ENCODE peak calls at places on chromosomes 16 and 17, in ten cellular contexts. L, I, P, E, Q, T, S, C, Z and A are unnamed samples.
A peak's percentile ranks its signal among the peaks of the same experiment; 100 is the strongest.

GRCh38 chr16:69085032-69085695 is 20.3 kb upstream of the HAS3 start:
- DNase-seq in L (no peak), I (no peak), P (no peak), E (no peak), Q (no peak), T (no peak), S (no peak), C (no peak), Z (no peak), A (no peak)

GRCh38 chr17:64507418-64507766 is 615 bp downstream of the CEP95 start:
- DNase-seq in L (peak; percentile 72), I (no peak), P (no peak), E (peak; percentile 75), Q (peak; percentile 56), T (peak; percentile 82), S (no peak), C (peak; percentile 15), Z (no peak), A (peak; percentile 71)

GRCh38 chr16:88792078-88792550 is 7.1 kb upstream of the PIEZO1 start:
- DNase-seq in L (no peak), I (no peak), P (no peak), E (no peak), Q (no peak), T (no peak), S (no peak), C (no peak), Z (no peak), A (no peak)

GRCh38 chr17:309361-309888 is 43.2 kb downstream of the RPH3AL start:
- DNase-seq in L (peak; percentile 61), I (no peak), P (peak; percentile 65), E (no peak), Q (peak; percentile 14), T (no peak), S (no peak), C (no peak), Z (no peak), A (no peak)

GRCh38 chr16:72487283-72487682 is 315.3 kb upstream of the PMFBP1 start:
- DNase-seq in L (no peak), I (no peak), P (no peak), E (no peak), Q (no peak), T (no peak), S (no peak), C (no peak), Z (no peak), A (no peak)

GRCh38 chr17:39627717-39628516 is 1.2 kb downstream of the PPP1R1B start:
- DNase-seq in L (no peak), I (no peak), P (no peak), E (no peak), Q (peak; percentile 42), T (no peak), S (no peak), C (no peak), Z (no peak), A (no peak)

GRCh38 chr16:19167710-19168172 is 299 bp upstream of the SYT17 start:
- DNase-seq in L (peak; percentile 79), I (no peak), P (peak; percentile 72), E (peak; percentile 63), Q (peak; percentile 75), T (peak; percentile 70), S (no peak), C (peak; percentile 71), Z (no peak), A (peak; percentile 27)

GRCh38 chr17:45307290-45308015 is 9.4 kb downstream of the MAP3K14 start:
- DNase-seq in L (no peak), I (no peak), P (no peak), E (peak; percentile 95), Q (peak; percentile 74), T (peak; percentile 93), S (peak; percentile 74), C (peak; percentile 37), Z (peak; percentile 90), A (peak; percentile 88)

GRCh38 chr17:20995873-20996723 is 46.7 kb downstream of the USP22 start:
- DNase-seq in L (no peak), I (no peak), P (no peak), E (no peak), Q (no peak), T (no peak), S (no peak), C (no peak), Z (no peak), A (no peak)
- H3K4me3 ChIP-seq in L (no peak overlapping the region), I (no peak overlapping the region), P (no peak overlapping the region), E (no peak overlapping the region), Q (no peak overlapping the region), T (no peak overlapping the region), S (no peak overlapping the region), C (no peak overlapping the region), Z (no peak overlapping the region), A (no peak overlapping the region)

GRCh38 chr16:10578474-10579316 is 1.7 kb downstream of the EMP2 start:
- DNase-seq in L (peak; percentile 28), I (no peak), P (no peak), E (no peak), Q (no peak), T (no peak), S (no peak), C (peak; percentile 56), Z (no peak), A (no peak)
- TF ChIP-seq CTCF in L (no peak), I (no peak), P (no peak), E (no peak), Q (no peak), T (no peak), S (no peak), C (peak; percentile 7), Z (no peak), A (no peak)

GRCh38 chr17:75670868-75671267 is 3.7 kb downstream of the SAP30BP start:
- DNase-seq in L (no peak), I (no peak), P (no peak), E (no peak), Q (no peak), T (no peak), S (no peak), C (no peak), Z (no peak), A (no peak)

GRCh38 chr17:75666959-75667790 is at the start of the genes RECQL5 and SAP30BP:
- DNase-seq in L (peak; percentile 99), I (peak; percentile 97), P (peak; percentile 98), E (peak; percentile 98), Q (peak; percentile 99), T (peak; percentile 99), S (peak; percentile 86), C (peak; percentile 98), Z (peak; percentile 90), A (peak; percentile 98)

GRCh38 chr17:75667825-75668224 is 687 bp downstream of the SAP30BP start:
- DNase-seq in L (no peak), I (no peak), P (no peak), E (no peak), Q (no peak), T (no peak), S (no peak), C (no peak), Z (no peak), A (no peak)

GRCh38 chr17:75665981-75666380 is 973 bp downstream of the RECQL5 start:
- DNase-seq in L (no peak), I (no peak), P (no peak), E (no peak), Q (no peak), T (no peak), S (no peak), C (no peak), Z (no peak), A (no peak)

GRCh38 chr17:75668489-75668888 is 1.4 kb downstream of the SAP30BP start:
- DNase-seq in L (no peak), I (no peak), P (no peak), E (no peak), Q (no peak), T (no peak), S (no peak), C (no peak), Z (no peak), A (no peak)
- H3K4me3 ChIP-seq in L (peak overlapping the region; percentile 66), I (peak overlapping the region; percentile 89), P (peak overlapping the region; percentile 96), E (peak overlapping the region; percentile 99), Q (peak overlapping the region; percentile 96), T (peak overlapping the region; percentile 100), S (peak overlapping the region; percentile 93), C (no peak overlapping the region), Z (peak overlapping the region; percentile 79), A (peak overlapping the region; percentile 99)

DNA sequence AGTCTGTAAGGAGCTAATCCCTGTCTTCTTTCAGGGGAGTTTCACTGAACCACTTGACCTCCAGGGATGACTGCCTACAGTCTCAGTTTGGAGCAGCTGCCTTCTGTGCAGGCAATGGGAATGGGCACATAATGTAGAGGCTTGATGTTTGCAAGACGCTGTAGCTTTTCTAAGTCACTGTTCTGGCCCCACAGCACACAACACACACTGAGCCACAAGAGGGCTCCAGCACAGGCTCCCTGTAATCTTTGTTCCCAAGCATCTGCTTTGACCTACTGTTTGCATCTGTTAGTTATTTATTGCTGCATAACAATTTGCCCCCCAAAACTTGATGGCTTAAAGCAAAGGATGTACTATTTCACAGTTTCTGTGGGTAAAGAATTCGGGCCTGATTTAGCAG is 419.0 kb upstream of the ASIC2 start:
- DNase-seq in L (no peak), I (no peak), P (no peak), E (no peak), Q (no peak), T (no peak), S (no peak), C (no peak), Z (no peak), A (no peak)
- TF ChIP-seq CTCF in L (no peak), I (no peak), P (peak; percentile 31), E (no peak), Q (peak; percentile 16), T (no peak), S (peak; percentile 27), C (no peak), Z (peak; percentile 29), A (no peak)

GRCh38 chr16:56262879-56263245 is 71.6 kb downstream of the GNAO1 start:
- DNase-seq in L (no peak), I (peak; percentile 26), P (no peak), E (no peak), Q (no peak), T (no peak), S (no peak), C (no peak), Z (no peak), A (no peak)

GRCh38 chr16:56260378-56260987 is 69.2 kb downstream of the GNAO1 start:
- DNase-seq in L (no peak), I (no peak), P (no peak), E (no peak), Q (no peak), T (no peak), S (no peak), C (no peak), Z (no peak), A (no peak)

GRCh38 chr16:56263711-56264608 is 72.7 kb downstream of the GNAO1 start:
- DNase-seq in L (peak; percentile 76), I (peak; percentile 59), P (peak; percentile 85), E (no peak), Q (no peak), T (no peak), S (no peak), C (no peak), Z (no peak), A (no peak)

GRCh38 chr16:56264609-56264972 is 73.3 kb downstream of the GNAO1 start:
- DNase-seq in L (no peak), I (no peak), P (no peak), E (no peak), Q (no peak), T (no peak), S (no peak), C (no peak), Z (no peak), A (no peak)

GRCh38 chr16:56262148-56262878 is 71.0 kb downstream of the GNAO1 start:
- DNase-seq in L (no peak), I (peak; percentile 35), P (peak; percentile 60), E (no peak), Q (no peak), T (no peak), S (no peak), C (no peak), Z (no peak), A (no peak)
- H3K4me3 ChIP-seq in L (no peak overlapping the region), I (no peak overlapping the region), P (no peak overlapping the region), E (no peak overlapping the region), Q (no peak overlapping the region), T (no peak overlapping the region), S (no peak overlapping the region), C (no peak overlapping the region), Z (no peak overlapping the region), A (no peak overlapping the region)